ENCODE peak calls at places on chromosomes 12 and 14, in eight cellular contexts. I is HFF-Myc, X is lung, S is GM12865, H is upper lobe of right lung, Z is AG10803, M is ovary, B is tibial artery. R is an unnamed sample.
A peak's percentile ranks its signal among the peaks of the same experiment; 100 is the strongest.

GRCh38 chr12:13390381-13390856 is 193.9 kb downstream of the EMP1 start:
- DNase-seq in M (peak; percentile 46), I (no peak), Z (peak; percentile 79), S (no peak), H (peak; percentile 93), X (peak; percentile 91), B (peak; percentile 70), R (no peak)

GRCh38 chr14:31229638-31230229 is 22.1 kb upstream of the HECTD1 start:
- DNase-seq in S (no peak), I (no peak), X (peak; percentile 81), B (peak; percentile 70), Z (peak; percentile 98), M (peak; percentile 58), H (peak; percentile 68), R (no peak)

GRCh38 chr12:6941267-6941666 is 2.3 kb upstream of the RNU7-1 start:
- DNase-seq in H (no peak), Z (no peak), X (no peak), M (peak; percentile 56), B (no peak), I (no peak), S (no peak), R (no peak)

GRCh38 chr12:18217981-18218380 is 43.3 kb upstream of the PIK3C2G start:
- DNase-seq in Z (peak; percentile 47), M (no peak), B (no peak), X (no peak), H (no peak), I (no peak), S (no peak), R (no peak)

GRCh38 chr12:77816196-77816595 is 14.5 kb upstream of the NAV3 start:
- DNase-seq in X (no peak), M (no peak), S (peak; percentile 59), Z (no peak), B (no peak), I (no peak), H (no peak), R (peak; percentile 6)

GRCh38 chr12:88142610-88142991 is 494 bp downstream of the TMTC3 start:
- DNase-seq in X (peak; percentile 37), M (peak; percentile 39), H (peak; percentile 67), S (no peak), B (peak; percentile 52), Z (no peak), I (no peak), R (no peak)

GRCh38 chr12:103422328-103422727 is 73.4 kb downstream of the C12orf42 start:
- DNase-seq in X (no peak), I (no peak), B (no peak), S (no peak), M (no peak), Z (no peak), H (no peak), R (no peak)

GRCh38 chr14:99252443-99252939 is 19.5 kb downstream of the BCL11B start:
- DNase-seq in S (no peak), H (no peak), B (no peak), Z (no peak), I (no peak), M (no peak), X (no peak), R (no peak)

GRCh38 chr12:1391722-1392121 is 202.7 kb downstream of the FBXL14 start:
- DNase-seq in H (no peak), I (no peak), X (no peak), M (no peak), Z (no peak), S (no peak), B (no peak), R (no peak)

GRCh38 chr12:12560587-12561304 is 1.9 kb downstream of the DUSP16 start:
- DNase-seq in H (no peak), X (peak; percentile 72), Z (peak; percentile 58), I (no peak), B (peak; percentile 64), M (peak; percentile 36), S (peak; percentile 85), R (peak; percentile 65)

GRCh38 chr14:68779761-68780323 is 13.0 kb downstream of the ZFP36L1 start:
- DNase-seq in Z (peak; percentile 98), B (peak; percentile 25), S (no peak), I (peak; percentile 90), H (no peak), M (no peak), X (no peak), R (no peak)

GRCh38 chr12:11885261-11886038 is 185.3 kb upstream of the BCL2L14 start:
- DNase-seq in H (no peak), X (no peak), M (no peak), B (no peak), Z (peak; percentile 31), I (no peak), S (no peak), R (no peak)

GRCh38 chr12:91178139-91178561 is 4.5 kb downstream of the DCN start:
- DNase-seq in X (no peak), Z (peak; percentile 66), S (no peak), B (no peak), M (peak; percentile 47), H (no peak), I (no peak), R (peak; percentile 6)

GRCh38 chr14:32472512-32473472 is 143.7 kb downstream of the AKAP6 start:
- DNase-seq in B (no peak), H (no peak), X (no peak), M (no peak), I (peak; percentile 59), Z (peak; percentile 86), S (no peak), R (no peak)

GRCh38 chr14:71668186-71668912 is 263.9 kb upstream of the RGS6 start:
- DNase-seq in M (no peak), S (no peak), B (no peak), H (no peak), I (no peak), Z (peak; percentile 34), X (no peak), R (no peak)

GRCh38 chr14:71668942-71669341 is 263.3 kb upstream of the RGS6 start:
- DNase-seq in X (no peak), S (no peak), B (no peak), I (no peak), M (no peak), H (no peak), Z (no peak), R (no peak)

GRCh38 chr14:71675126-71675901 is 256.9 kb upstream of the RGS6 start:
- DNase-seq in M (no peak), B (no peak), Z (no peak), X (no peak), H (no peak), S (no peak), I (no peak), R (no peak)

GRCh38 chr14:71675902-71676291 is 256.3 kb upstream of the RGS6 start:
- DNase-seq in X (no peak), I (no peak), M (no peak), H (no peak), S (no peak), B (no peak), Z (no peak), R (no peak)

GRCh38 chr14:71672596-71672995 is 259.6 kb upstream of the RGS6 start:
- DNase-seq in Z (no peak), S (no peak), B (no peak), I (no peak), H (no peak), M (no peak), X (no peak), R (no peak)
- H3K4me3 ChIP-seq in Z (no peak overlapping the region), S (no peak overlapping the region), B (no peak overlapping the region), I (no peak overlapping the region), H (no peak overlapping the region), M (no peak overlapping the region), X (no peak overlapping the region), R (no peak overlapping the region)

DNA sequence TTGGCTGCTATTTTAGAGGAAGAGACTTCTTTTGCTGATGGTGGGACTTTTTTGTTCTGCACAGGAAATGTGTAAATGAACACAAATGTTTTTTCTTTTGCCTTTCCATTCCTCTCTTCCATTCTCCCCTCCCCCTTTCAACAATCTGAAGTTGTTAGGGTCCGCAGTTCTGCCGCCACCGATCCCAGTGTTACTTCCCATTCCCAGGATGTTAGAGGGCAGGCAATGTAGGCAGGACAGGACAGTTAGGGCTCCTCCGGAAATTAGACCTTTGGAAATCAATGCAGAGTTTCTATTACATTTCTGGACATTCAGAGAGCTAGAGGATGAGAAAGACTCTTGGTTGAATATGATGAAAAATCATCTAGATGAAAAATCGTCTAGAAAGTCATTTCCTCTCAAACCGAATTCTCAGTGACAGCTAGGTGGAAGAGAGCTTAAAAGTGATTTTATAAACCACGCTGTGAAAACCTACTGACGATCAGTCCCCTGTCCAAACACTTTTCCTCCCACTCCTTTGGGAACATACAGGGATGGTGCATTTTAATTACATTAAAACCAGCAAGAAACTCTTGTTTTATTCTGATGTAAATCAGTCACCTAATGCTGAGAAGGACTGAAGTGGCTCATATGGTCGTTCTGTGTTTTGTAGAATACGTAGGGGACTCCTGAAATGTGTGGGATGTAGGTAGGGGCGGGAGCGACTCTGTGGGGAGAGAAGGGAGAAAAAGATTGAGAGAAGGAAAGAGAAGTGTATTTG is 17.9 kb downstream of the FOXG1 start:
- DNase-seq in M (no peak), X (no peak), H (no peak), B (no peak), Z (no peak), I (no peak), S (no peak), R (no peak)
- H3K4me3 ChIP-seq in M (no peak overlapping the region), X (no peak overlapping the region), H (no peak overlapping the region), B (no peak overlapping the region), Z (peak overlapping the region; percentile 44), I (no peak overlapping the region), S (peak overlapping the region; percentile 26), R (no peak overlapping the region)

DNA sequence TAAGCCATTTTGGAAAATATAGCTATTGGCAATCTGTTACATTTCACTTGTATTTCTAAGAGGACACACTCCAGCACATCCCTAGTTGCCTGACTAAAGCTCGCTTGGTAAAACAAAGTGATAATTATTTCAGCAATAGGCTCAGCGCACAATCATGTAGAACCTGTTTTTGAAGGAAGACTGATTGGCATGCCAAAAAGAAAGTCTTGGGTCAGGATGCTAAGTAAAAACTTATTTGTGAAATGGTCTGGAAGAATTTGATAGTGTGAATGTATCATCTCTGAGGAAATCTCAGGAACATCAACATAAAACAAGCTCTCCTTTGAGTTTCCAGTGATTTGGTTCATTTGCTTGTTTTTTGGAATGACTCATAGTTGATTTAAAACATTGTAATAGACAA is 49.1 kb upstream of the AEBP2 start:
- DNase-seq in H (no peak), S (no peak), B (no peak), I (no peak), Z (no peak), M (no peak), X (no peak), R (no peak)
- H3K4me3 ChIP-seq in H (no peak overlapping the region), S (no peak overlapping the region), B (no peak overlapping the region), I (no peak overlapping the region), Z (no peak overlapping the region), M (no peak overlapping the region), X (no peak overlapping the region), R (no peak overlapping the region)

DNA sequence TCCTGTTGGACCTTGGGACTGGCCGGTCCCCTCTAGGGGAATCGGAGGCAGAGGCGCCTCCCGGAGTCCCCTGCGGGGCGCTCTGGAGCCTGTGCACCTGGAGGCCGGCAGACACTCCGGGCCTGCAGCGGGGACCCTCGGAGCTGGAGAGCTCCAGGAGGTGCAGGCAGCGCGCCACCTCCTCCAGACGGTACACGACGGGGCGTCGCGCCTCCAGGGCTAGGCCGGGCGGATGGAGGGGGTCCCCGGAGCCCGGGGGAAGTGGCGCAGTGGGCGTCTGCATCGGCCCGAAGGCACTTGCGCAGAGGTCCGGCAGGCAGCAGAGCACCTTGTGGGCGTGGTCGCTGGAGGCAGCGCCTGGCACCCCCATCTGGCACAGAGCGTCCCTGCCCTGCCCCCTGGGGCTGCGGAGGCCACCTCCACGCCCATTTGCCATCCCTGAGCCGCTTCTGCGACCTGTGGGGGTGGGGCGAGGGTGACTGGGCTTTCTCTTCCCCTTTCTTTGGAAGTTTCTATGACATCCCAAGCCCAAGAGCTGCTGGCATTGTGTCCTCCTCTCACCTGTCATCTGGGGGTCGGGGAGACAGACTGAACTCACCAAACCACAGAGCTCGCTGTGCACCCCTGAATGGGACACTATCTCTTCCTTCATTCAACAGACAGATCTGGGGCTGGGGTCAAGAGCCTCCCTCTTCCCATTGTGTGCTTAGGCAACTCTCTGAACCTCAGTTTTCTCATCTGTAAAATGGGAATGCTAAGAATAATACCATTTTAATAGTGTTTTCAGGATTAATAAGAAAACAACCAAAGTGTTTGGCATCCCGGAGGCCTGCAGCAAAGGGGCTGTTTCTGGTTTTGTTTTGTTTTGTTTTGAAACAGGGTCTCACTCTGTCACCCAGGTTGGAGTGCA is 37.5 kb upstream of the CORO1C start:
- DNase-seq in I (no peak), S (peak; percentile 46), Z (no peak), M (no peak), X (peak; percentile 45), H (peak; percentile 83), B (no peak), R (peak; percentile 44)
- H3K4me3 ChIP-seq in I (no peak overlapping the region), S (peak overlapping the region; percentile 16), Z (no peak overlapping the region), M (peak overlapping the region; percentile 28), X (no peak overlapping the region), H (peak overlapping the region; percentile 21), B (peak overlapping the region; percentile 54), R (peak overlapping the region; percentile 2)